ENCODE peak calls at places on chromosomes 6 and 20, in nine cellular contexts. One of them, this sample, is unnamed.

GRCh38 chr6:32847795-32848194 is 3.9 kb upstream of the PSMB8 start:
- DNase-seq in RPMI7951: no peak
- DNase-seq in COR-L47: no peak
- DNase-seq in NCI-H1092 treated with DMSO at 0.1 percent for 48 hours: no peak
- DNase-seq in T-helper 17 cell: no peak
- DNase-seq in HEK293T: no peak
- DNase-seq in HCEC 1CT: no peak
- DNase-seq in NCI-H1417: no peak
- DNase-seq in GM10248: no peak
- DNase-seq in this sample: no peak

GRCh38 chr6:3340358-3340798 is 81.6 kb downstream of the PSMG4 start:
- DNase-seq in RPMI7951: no peak
- DNase-seq in COR-L47: no peak
- DNase-seq in GM10248: no peak
- DNase-seq in HCEC 1CT: no peak
- DNase-seq in NCI-H1417: peak; percentile 45
- DNase-seq in T-helper 17 cell: no peak
- DNase-seq in HEK293T: no peak
- DNase-seq in NCI-H1092 treated with DMSO at 0.1 percent for 48 hours: no peak
- DNase-seq in this sample: no peak

GRCh38 chr6:84762220-84762940 is 2.0 kb downstream of the TBX18 start:
- DNase-seq in T-helper 17 cell: no peak
- DNase-seq in COR-L47: peak; percentile 16
- DNase-seq in HCEC 1CT: peak; percentile 25
- DNase-seq in GM10248: no peak
- DNase-seq in RPMI7951: peak; percentile 59
- DNase-seq in NCI-H1092 treated with DMSO at 0.1 percent for 48 hours: peak; percentile 67
- DNase-seq in NCI-H1417: no peak
- DNase-seq in HEK293T: peak; percentile 40
- DNase-seq in this sample: no peak

GRCh38 chr6:165940366-165940765 is 227.3 kb downstream of the TBXT start:
- DNase-seq in COR-L47: no peak
- DNase-seq in NCI-H1417: no peak
- DNase-seq in NCI-H1092 treated with DMSO at 0.1 percent for 48 hours: no peak
- DNase-seq in GM10248: no peak
- DNase-seq in RPMI7951: no peak
- DNase-seq in T-helper 17 cell: no peak
- DNase-seq in HEK293T: no peak
- DNase-seq in HCEC 1CT: no peak
- DNase-seq in this sample: no peak

GRCh38 chr20:46683939-46684750 is 5.1 kb downstream of the TP53RK start:
- DNase-seq in HCEC 1CT: no peak
- DNase-seq in HEK293T: peak; percentile 59
- DNase-seq in T-helper 17 cell: no peak
- DNase-seq in COR-L47: no peak
- DNase-seq in RPMI7951: peak; percentile 86
- DNase-seq in NCI-H1417: no peak
- DNase-seq in GM10248: no peak
- DNase-seq in NCI-H1092 treated with DMSO at 0.1 percent for 48 hours: no peak
- DNase-seq in this sample: no peak

GRCh38 chr6:154928325-154928922 is 66.7 kb upstream of the TIAM2 start:
- DNase-seq in GM10248: peak; percentile 73
- DNase-seq in NCI-H1417: peak; percentile 76
- DNase-seq in RPMI7951: peak; percentile 63
- DNase-seq in HEK293T: peak; percentile 81
- DNase-seq in HCEC 1CT: peak; percentile 70
- DNase-seq in T-helper 17 cell: peak; percentile 13
- DNase-seq in COR-L47: peak; percentile 44
- DNase-seq in NCI-H1092 treated with DMSO at 0.1 percent for 48 hours: peak; percentile 62
- DNase-seq in this sample: peak; percentile 60

GRCh38 chr6:158293122-158293521 is 19.1 kb upstream of the TULP4 start:
- DNase-seq in COR-L47: no peak
- DNase-seq in NCI-H1092 treated with DMSO at 0.1 percent for 48 hours: no peak
- DNase-seq in HEK293T: no peak
- DNase-seq in NCI-H1417: no peak
- DNase-seq in GM10248: no peak
- DNase-seq in HCEC 1CT: no peak
- DNase-seq in RPMI7951: no peak
- DNase-seq in T-helper 17 cell: no peak
- DNase-seq in this sample: no peak

GRCh38 chr6:82410151-82410621 is 46.6 kb downstream of the TPBG start:
- DNase-seq in T-helper 17 cell: no peak
- DNase-seq in HEK293T: no peak
- DNase-seq in GM10248: no peak
- DNase-seq in COR-L47: no peak
- DNase-seq in NCI-H1092 treated with DMSO at 0.1 percent for 48 hours: no peak
- DNase-seq in HCEC 1CT: no peak
- DNase-seq in NCI-H1417: no peak
- DNase-seq in RPMI7951: peak; percentile 90
- DNase-seq in this sample: no peak

GRCh38 chr6:16769986-16770376 is 8.7 kb upstream of the ATXN1 start:
- DNase-seq in RPMI7951: peak; percentile 93
- DNase-seq in T-helper 17 cell: no peak
- DNase-seq in NCI-H1417: no peak
- DNase-seq in GM10248: no peak
- DNase-seq in HCEC 1CT: peak; percentile 95
- DNase-seq in COR-L47: no peak
- DNase-seq in NCI-H1092 treated with DMSO at 0.1 percent for 48 hours: no peak
- DNase-seq in HEK293T: no peak
- DNase-seq in this sample: no peak

GRCh38 chr20:51533291-51534172 is 9.0 kb downstream of the NFATC2 start:
- DNase-seq in T-helper 17 cell: no peak
- DNase-seq in HCEC 1CT: no peak
- DNase-seq in NCI-H1417: no peak
- DNase-seq in HEK293T: no peak
- DNase-seq in GM10248: no peak
- DNase-seq in NCI-H1092 treated with DMSO at 0.1 percent for 48 hours: no peak
- DNase-seq in RPMI7951: peak; percentile 80
- DNase-seq in COR-L47: no peak
- DNase-seq in this sample: no peak

GRCh38 chr6:138959521-138959920 is 28.5 kb downstream of the REPS1 start:
- DNase-seq in NCI-H1417: no peak
- DNase-seq in RPMI7951: no peak
- DNase-seq in NCI-H1092 treated with DMSO at 0.1 percent for 48 hours: no peak
- DNase-seq in HEK293T: no peak
- DNase-seq in GM10248: no peak
- DNase-seq in HCEC 1CT: no peak
- DNase-seq in T-helper 17 cell: no peak
- DNase-seq in COR-L47: no peak
- DNase-seq in this sample: no peak

GRCh38 chr6:97059473-97059872 is 134.9 kb downstream of the KLHL32 start:
- DNase-seq in T-helper 17 cell: no peak
- DNase-seq in HEK293T: peak; percentile 21
- DNase-seq in GM10248: peak; percentile 68
- DNase-seq in NCI-H1092 treated with DMSO at 0.1 percent for 48 hours: peak; percentile 25
- DNase-seq in HCEC 1CT: peak; percentile 40
- DNase-seq in NCI-H1417: peak; percentile 45
- DNase-seq in COR-L47: peak; percentile 35
- DNase-seq in RPMI7951: peak; percentile 40
- DNase-seq in this sample: peak; percentile 28

GRCh38 chr6:156914171-156914570 is 137.0 kb downstream of the ARID1B start:
- DNase-seq in NCI-H1417: no peak
- DNase-seq in HEK293T: no peak
- DNase-seq in COR-L47: no peak
- DNase-seq in RPMI7951: no peak
- DNase-seq in NCI-H1092 treated with DMSO at 0.1 percent for 48 hours: no peak
- DNase-seq in GM10248: no peak
- DNase-seq in HCEC 1CT: no peak
- DNase-seq in T-helper 17 cell: no peak
- DNase-seq in this sample: no peak

GRCh38 chr6:46255528-46255927 is 84.7 kb upstream of the ENPP5 start:
- DNase-seq in RPMI7951: peak; percentile 33
- DNase-seq in HEK293T: no peak
- DNase-seq in COR-L47: no peak
- DNase-seq in T-helper 17 cell: no peak
- DNase-seq in GM10248: no peak
- DNase-seq in NCI-H1417: no peak
- DNase-seq in HCEC 1CT: no peak
- DNase-seq in NCI-H1092 treated with DMSO at 0.1 percent for 48 hours: no peak
- DNase-seq in this sample: no peak

GRCh38 chr6:14550817-14551216 is 433.2 kb downstream of the CD83 start:
- DNase-seq in T-helper 17 cell: no peak
- DNase-seq in GM10248: no peak
- DNase-seq in RPMI7951: peak; percentile 52
- DNase-seq in HCEC 1CT: no peak
- DNase-seq in HEK293T: no peak
- DNase-seq in NCI-H1092 treated with DMSO at 0.1 percent for 48 hours: no peak
- DNase-seq in NCI-H1417: peak; percentile 19
- DNase-seq in COR-L47: no peak
- DNase-seq in this sample: no peak

GRCh38 chr6:44967481-44967880 is 360.6 kb upstream of the RUNX2 start:
- DNase-seq in T-helper 17 cell: no peak
- DNase-seq in COR-L47: no peak
- DNase-seq in RPMI7951: peak; percentile 12
- DNase-seq in HCEC 1CT: peak; percentile 5
- DNase-seq in NCI-H1417: no peak
- DNase-seq in NCI-H1092 treated with DMSO at 0.1 percent for 48 hours: no peak
- DNase-seq in GM10248: no peak
- DNase-seq in HEK293T: no peak
- DNase-seq in this sample: no peak

GRCh38 chr6:119073307-119074051 is 5.0 kb downstream of the FAM184A start:
- DNase-seq in COR-L47: no peak
- DNase-seq in HCEC 1CT: no peak
- DNase-seq in HEK293T: no peak
- DNase-seq in NCI-H1417: no peak
- DNase-seq in GM10248: no peak
- DNase-seq in NCI-H1092 treated with DMSO at 0.1 percent for 48 hours: no peak
- DNase-seq in RPMI7951: no peak
- DNase-seq in T-helper 17 cell: no peak
- DNase-seq in this sample: no peak

GRCh38 chr6:40950986-40951730 is 87.9 kb downstream of the UNC5CL start:
- DNase-seq in T-helper 17 cell: no peak
- DNase-seq in RPMI7951: peak; percentile 61
- DNase-seq in NCI-H1417: no peak
- DNase-seq in HEK293T: no peak
- DNase-seq in HCEC 1CT: peak; percentile 3
- DNase-seq in GM10248: no peak
- DNase-seq in COR-L47: no peak
- DNase-seq in NCI-H1092 treated with DMSO at 0.1 percent for 48 hours: no peak
- DNase-seq in this sample: no peak

GRCh38 chr20:24747015-24747712 is 201.9 kb upstream of the CST7 start:
- DNase-seq in HCEC 1CT: no peak
- DNase-seq in NCI-H1417: no peak
- DNase-seq in NCI-H1092 treated with DMSO at 0.1 percent for 48 hours: no peak
- DNase-seq in T-helper 17 cell: no peak
- DNase-seq in COR-L47: no peak
- DNase-seq in RPMI7951: no peak
- DNase-seq in HEK293T: no peak
- DNase-seq in GM10248: no peak
- DNase-seq in this sample: no peak

GRCh38 chr20:36035720-36036119 is 67.3 kb downstream of the CNBD2 start:
- DNase-seq in T-helper 17 cell: no peak
- DNase-seq in GM10248: no peak
- DNase-seq in RPMI7951: peak; percentile 81
- DNase-seq in HEK293T: no peak
- DNase-seq in COR-L47: no peak
- DNase-seq in HCEC 1CT: peak; percentile 30
- DNase-seq in NCI-H1092 treated with DMSO at 0.1 percent for 48 hours: no peak
- DNase-seq in NCI-H1417: no peak
- DNase-seq in this sample: no peak

GRCh38 chr6:83464741-83465140 is 33.9 kb upstream of the ME1 start:
- DNase-seq in NCI-H1417: no peak
- DNase-seq in T-helper 17 cell: no peak
- DNase-seq in HCEC 1CT: no peak
- DNase-seq in RPMI7951: no peak
- DNase-seq in NCI-H1092 treated with DMSO at 0.1 percent for 48 hours: no peak
- DNase-seq in COR-L47: no peak
- DNase-seq in HEK293T: no peak
- DNase-seq in GM10248: no peak
- DNase-seq in this sample: no peak

GRCh38 chr6:93040375-93040774 is 379.0 kb downstream of the EPHA7 start:
- DNase-seq in RPMI7951: no peak
- DNase-seq in GM10248: no peak
- DNase-seq in COR-L47: no peak
- DNase-seq in T-helper 17 cell: no peak
- DNase-seq in HEK293T: no peak
- DNase-seq in NCI-H1092 treated with DMSO at 0.1 percent for 48 hours: no peak
- DNase-seq in HCEC 1CT: no peak
- DNase-seq in NCI-H1417: no peak
- DNase-seq in this sample: no peak

GRCh38 chr20:46699651-46700359 is 9.6 kb upstream of the SLC2A10 start:
- DNase-seq in NCI-H1092 treated with DMSO at 0.1 percent for 48 hours: peak; percentile 3
- DNase-seq in GM10248: no peak
- DNase-seq in HCEC 1CT: peak; percentile 52
- DNase-seq in T-helper 17 cell: no peak
- DNase-seq in RPMI7951: peak; percentile 64
- DNase-seq in NCI-H1417: no peak
- DNase-seq in HEK293T: no peak
- DNase-seq in COR-L47: no peak
- DNase-seq in this sample: no peak

GRCh38 chr6:44035621-44036020 is 91.6 kb downstream of the MRPL14 start:
- DNase-seq in T-helper 17 cell: no peak
- DNase-seq in COR-L47: no peak
- DNase-seq in NCI-H1092 treated with DMSO at 0.1 percent for 48 hours: no peak
- DNase-seq in NCI-H1417: no peak
- DNase-seq in HEK293T: no peak
- DNase-seq in RPMI7951: peak; percentile 74
- DNase-seq in GM10248: no peak
- DNase-seq in HCEC 1CT: no peak
- DNase-seq in this sample: no peak

GRCh38 chr6:128005009-128005408 is 104.2 kb upstream of the THEMIS start:
- DNase-seq in GM10248: no peak
- DNase-seq in RPMI7951: peak; percentile 23
- DNase-seq in HEK293T: no peak
- DNase-seq in T-helper 17 cell: no peak
- DNase-seq in HCEC 1CT: no peak
- DNase-seq in NCI-H1092 treated with DMSO at 0.1 percent for 48 hours: no peak
- DNase-seq in NCI-H1417: no peak
- DNase-seq in COR-L47: no peak
- DNase-seq in this sample: no peak

GRCh38 chr6:57305112-57305511 is 12.3 kb upstream of the PRIM2 start:
- DNase-seq in NCI-H1092 treated with DMSO at 0.1 percent for 48 hours: no peak
- DNase-seq in COR-L47: no peak
- DNase-seq in GM10248: no peak
- DNase-seq in T-helper 17 cell: no peak
- DNase-seq in HEK293T: no peak
- DNase-seq in HCEC 1CT: no peak
- DNase-seq in NCI-H1417: no peak
- DNase-seq in RPMI7951: no peak
- DNase-seq in this sample: no peak

GRCh38 chr20:9059931-9060330 is 9.0 kb upstream of the PLCB4 start:
- DNase-seq in GM10248: no peak
- DNase-seq in NCI-H1092 treated with DMSO at 0.1 percent for 48 hours: no peak
- DNase-seq in COR-L47: no peak
- DNase-seq in RPMI7951: peak; percentile 57
- DNase-seq in HCEC 1CT: peak; percentile 34
- DNase-seq in HEK293T: no peak
- DNase-seq in T-helper 17 cell: no peak
- DNase-seq in NCI-H1417: no peak
- DNase-seq in this sample: no peak

This sample was measured in GM19239.